ENCODE peak calls at places on chromosomes 13 and 19, in six cellular contexts. Q, T, R, P, C and F are unnamed samples.
A peak's percentile ranks its signal among the peaks of the same experiment; 100 is the strongest.

GRCh38 chr13:110109910-110110309 is 197.0 kb downstream of the COL4A1 start:
- DNase-seq in T (peak; percentile 81), R (peak; percentile 98), P (no peak), Q (peak; percentile 29), C (no peak), F (peak; percentile 93)

GRCh38 chr13:24998433-24998832 is 97.5 kb upstream of the PABPC3 start:
- DNase-seq in P (no peak), C (no peak), R (no peak), T (no peak), Q (no peak), F (no peak)

GRCh38 chr19:55484571-55485438 is at the start of gene NAT14:
- DNase-seq in Q (peak; percentile 78), C (peak; percentile 57), T (peak; percentile 25), P (peak; percentile 80), R (peak; percentile 77), F (no peak)

GRCh38 chr19:43735957-43736356 is 18.8 kb downstream of the SMG9 start:
- DNase-seq in R (peak; percentile 45), Q (no peak), P (no peak), T (no peak), C (no peak), F (peak; percentile 27)

GRCh38 chr13:21106089-21106488 is 44.7 kb upstream of the LATS2 start:
- DNase-seq in R (peak; percentile 75), C (peak; percentile 40), P (no peak), Q (no peak), T (no peak), F (peak; percentile 73)

GRCh38 chr19:14889994-14890393 is 4.1 kb upstream of the OR7A17 start:
- DNase-seq in C (peak; percentile 62), Q (no peak), P (no peak), T (no peak), R (no peak), F (no peak)

GRCh38 chr19:18508585-18508984 is 13.3 kb downstream of the ELL start:
- DNase-seq in T (no peak), R (no peak), P (no peak), Q (no peak), C (no peak), F (no peak)

GRCh38 chr19:5801796-5802616 is 2.9 kb upstream of the NRTN start:
- DNase-seq in R (peak; percentile 62), P (no peak), C (no peak), T (no peak), Q (no peak), F (no peak)

GRCh38 chr19:53545271-53546065 is 7.5 kb downstream of the ZNF331 start:
- DNase-seq in R (peak; percentile 93), T (no peak), C (peak; percentile 98), Q (peak; percentile 82), P (no peak), F (peak; percentile 86)

GRCh38 chr13:59888408-59888807 is 275.3 kb downstream of the DIAPH3 start:
- DNase-seq in T (no peak), Q (no peak), P (no peak), C (no peak), R (no peak), F (no peak)

GRCh38 chr19:55418185-55418584 is 10.6 kb upstream of the UBE2S start:
- DNase-seq in P (peak; percentile 76), R (peak; percentile 95), Q (peak; percentile 74), T (peak; percentile 69), C (peak; percentile 93), F (peak; percentile 78)

GRCh38 chr19:39320948-39321831 is 527 bp upstream of the LRFN1 start:
- DNase-seq in R (no peak), Q (no peak), P (no peak), C (no peak), T (no peak), F (no peak)

GRCh38 chr13:52850396-52851152 is 2.1 kb upstream of the PCDH8 start:
- DNase-seq in Q (no peak), T (peak; percentile 42), R (peak; percentile 80), P (no peak), C (peak; percentile 38), F (peak; percentile 4)

GRCh38 chr13:45479661-45480060 is 14.9 kb downstream of the COG3 start:
- DNase-seq in P (no peak), R (no peak), T (no peak), Q (no peak), C (no peak), F (no peak)

GRCh38 chr13:106690779-106691178 is 122.8 kb upstream of the ARGLU1 start:
- DNase-seq in T (no peak), P (no peak), C (no peak), R (no peak), Q (no peak), F (no peak)

GRCh38 chr13:40130871-40131636 is 475.6 kb downstream of the COG6 start:
- DNase-seq in R (peak; percentile 61), P (no peak), C (peak; percentile 57), T (peak; percentile 67), Q (no peak), F (peak; percentile 56)

GRCh38 chr13:94110011-94110410 is 369.5 kb downstream of the DCT start:
- DNase-seq in P (no peak), C (no peak), T (no peak), Q (no peak), R (peak; percentile 39), F (no peak)

GRCh38 chr19:2977686-2978466 is 512 bp downstream of the TLE6 start:
- DNase-seq in P (peak; percentile 45), R (no peak), C (no peak), Q (no peak), T (no peak), F (no peak)

GRCh38 chr19:2976609-2977000 is 759 bp upstream of the TLE6 start:
- DNase-seq in T (no peak), P (no peak), C (no peak), Q (no peak), R (peak; percentile 17), F (no peak)

GRCh38 chr19:2977001-2977685 is at the start of gene TLE6:
- DNase-seq in P (peak; percentile 99), Q (peak; percentile 95), C (peak; percentile 91), T (peak; percentile 94), R (peak; percentile 97), F (peak; percentile 79)

GRCh38 chr19:2973229-2973628 is 4.1 kb upstream of the TLE6 start:
- DNase-seq in Q (no peak), P (no peak), C (no peak), T (no peak), R (no peak), F (no peak)

DNA sequence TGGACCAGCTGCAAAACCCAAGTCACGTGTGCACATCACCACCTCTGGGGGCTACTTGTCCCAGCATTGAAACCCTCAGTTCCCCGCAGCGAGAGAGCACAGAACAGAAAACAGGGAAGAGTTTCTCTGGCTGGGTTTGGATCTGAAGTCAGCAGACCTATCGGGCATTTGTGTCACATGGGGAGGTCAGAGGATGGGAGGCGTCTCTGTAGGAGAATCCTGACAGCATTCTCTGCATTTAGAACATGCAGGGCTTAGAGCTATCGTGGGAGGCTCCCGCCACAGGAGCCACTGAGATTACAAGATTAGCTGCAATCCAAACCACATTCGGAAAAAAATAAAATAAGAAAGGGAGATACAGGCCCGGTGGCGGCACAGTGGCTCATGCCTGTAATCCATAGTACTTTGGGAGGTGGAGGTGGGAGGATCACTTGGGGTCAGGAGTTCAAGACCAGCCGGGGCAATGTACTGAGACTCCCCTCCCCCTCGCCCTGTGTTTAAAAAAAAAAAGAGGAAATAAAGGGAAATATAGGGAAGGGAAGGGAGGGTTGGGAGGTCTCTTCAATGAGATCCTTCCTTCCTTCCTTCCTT is 2.9 kb upstream of the TLE6 start:
- DNase-seq in Q (no peak), P (no peak), T (no peak), R (peak; percentile 21), C (no peak), F (peak; percentile 13)
- H3K27ac ChIP-seq in Q (no peak overlapping the region), P (no peak overlapping the region), T (no peak overlapping the region), R (no peak overlapping the region), C (no peak overlapping the region), F (no peak overlapping the region)

GRCh38 chr19:32337176-32337808 is 8.1 kb upstream of the ZNF507 start:
- DNase-seq in Q (no peak), R (peak; percentile 40), C (no peak), P (no peak), T (no peak), F (no peak)

GRCh38 chr19:32333227-32333626 is 12.2 kb upstream of the ZNF507 start:
- DNase-seq in P (no peak), R (no peak), Q (no peak), T (no peak), C (no peak), F (no peak)

GRCh38 chr19:32339988-32340874 is 5.2 kb upstream of the ZNF507 start:
- DNase-seq in R (peak; percentile 65), Q (peak; percentile 47), P (peak; percentile 44), T (no peak), C (peak; percentile 60), F (no peak)

DNA sequence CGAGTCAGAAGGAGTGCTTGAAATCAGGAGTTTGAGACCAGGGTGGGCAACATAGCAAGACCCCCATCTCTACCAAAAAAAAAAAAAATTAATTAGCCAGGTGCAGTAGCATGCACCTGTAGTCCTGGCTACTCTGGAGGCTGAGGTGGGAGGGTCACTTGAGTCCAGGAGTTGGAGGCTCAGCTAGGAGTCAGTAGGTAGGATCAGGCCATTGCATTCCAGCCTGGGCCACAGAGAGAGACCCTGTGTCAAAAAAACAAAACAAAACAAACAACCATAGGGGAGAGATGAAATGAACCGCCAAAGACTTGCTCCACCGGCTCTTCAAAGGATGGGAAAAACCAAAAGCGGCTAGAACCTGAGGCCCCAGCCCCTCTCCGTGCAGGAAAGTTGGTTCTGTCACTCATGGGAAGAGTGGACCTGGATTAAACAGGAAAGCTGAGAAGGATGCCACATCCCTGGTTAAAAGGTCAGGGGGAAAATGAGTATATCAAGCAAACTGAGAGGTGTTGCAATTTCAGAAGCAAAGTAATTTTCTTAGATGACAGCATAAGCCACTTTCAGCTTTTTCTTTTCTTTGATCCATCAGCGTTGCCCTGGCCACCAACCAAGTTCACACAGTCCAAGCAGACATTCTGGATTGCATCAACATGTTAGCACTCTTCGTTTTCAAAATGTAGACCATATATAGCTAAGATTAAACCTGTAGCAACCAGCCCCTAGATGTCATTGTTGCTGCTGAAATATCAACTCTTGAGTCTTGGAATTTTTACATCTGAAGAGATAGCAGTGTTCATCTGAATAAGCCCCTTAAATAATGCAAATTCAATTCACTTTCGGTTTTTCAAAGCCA is 8.9 kb upstream of the ZNF507 start:
- DNase-seq in T (no peak), R (peak; percentile 67), P (no peak), Q (no peak), C (peak; percentile 15), F (no peak)
- H2AFZ ChIP-seq in T (no peak overlapping the region), R (peak overlapping the region; percentile 87), P (no peak overlapping the region), Q (no peak overlapping the region), C (no peak overlapping the region), F (peak overlapping the region; percentile 2)

DNA sequence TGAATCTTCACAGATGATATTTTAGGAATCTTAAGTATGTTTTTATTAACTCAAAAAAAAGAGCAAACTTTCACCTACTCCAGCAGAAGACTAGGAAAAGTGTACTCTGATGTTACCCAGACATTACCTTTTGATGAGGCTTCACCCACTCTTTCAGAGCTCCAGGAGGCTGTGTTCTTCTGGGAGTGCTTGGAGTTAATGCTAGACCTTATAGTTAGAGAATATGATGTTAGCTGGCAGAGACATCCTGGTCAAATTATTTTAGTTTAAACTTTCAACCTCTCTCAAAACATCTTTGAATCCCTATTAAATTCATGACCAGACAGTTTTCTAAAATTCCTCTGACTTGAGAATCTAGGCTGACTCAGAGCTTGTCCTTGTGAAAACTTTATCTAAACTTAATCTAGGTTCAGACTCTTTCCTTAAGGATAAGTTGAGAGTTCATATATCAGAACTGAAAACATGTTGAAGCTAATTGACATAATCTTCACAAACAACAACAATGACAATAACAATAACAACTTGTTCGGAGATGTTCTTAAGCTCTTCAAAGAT is 82.8 kb downstream of the ITGBL1 start:
- DNase-seq in P (no peak), C (peak; percentile 35), Q (no peak), T (no peak), R (peak; percentile 65), F (no peak)
- H3K27ac ChIP-seq in P (no peak overlapping the region), C (peak overlapping the region; percentile 38), Q (no peak overlapping the region), T (no peak overlapping the region), R (peak overlapping the region; percentile 36), F (no peak overlapping the region)

GRCh38 chr13:43245374-43245964 is 222.1 kb downstream of the DNAJC15 start:
- DNase-seq in R (peak; percentile 87), C (peak; percentile 77), P (no peak), T (peak; percentile 63), Q (no peak), F (peak; percentile 92)
- H2AFZ ChIP-seq in R (peak overlapping the region; percentile 60), C (no peak overlapping the region), P (no peak overlapping the region), T (peak overlapping the region; percentile 70), Q (no peak overlapping the region), F (peak overlapping the region; percentile 28)